ENCODE peak calls at places on chromosomes 7 and 10, in six cellular contexts. R, I, T, H, O and U are unnamed samples. For H3K4me1, the result is how much of the 10 kb centered on the place peaks cover.

GRCh38 chr10:48589266-48589665 is 15.6 kb downstream of the ARHGAP22 start:
- DNase-seq in O (no peak), T (no peak), R (no peak), I (no peak), H (no peak), U (no peak)

GRCh38 chr10:59580257-59580863 is 129.3 kb downstream of the SLC16A9 start:
- DNase-seq in H (no peak), O (no peak), T (peak), I (peak), R (no peak), U (no peak)

GRCh38 chr7:2527505-2528464 is 8.2 kb downstream of the LFNG start:
- DNase-seq in H (peak), I (peak), O (no peak), R (no peak), T (peak), U (no peak)

GRCh38 chr10:88207121-88207546 is 343.7 kb downstream of the PTEN start:
- DNase-seq in T (no peak), O (no peak), H (no peak), I (no peak), R (no peak), U (no peak)

GRCh38 chr7:157228864-157229422 is 90.2 kb downstream of the UBE3C start:
- DNase-seq in I (peak), T (peak), R (no peak), H (no peak), O (no peak), U (no peak)

GRCh38 chr10:9957352-9957751 is 1060.3 kb upstream of the CELF2 start:
- DNase-seq in O (no peak), R (no peak), I (no peak), T (no peak), H (no peak), U (no peak)

GRCh38 chr7:26668821-26669220 is 195.6 kb downstream of the SKAP2 start:
- DNase-seq in O (no peak), R (no peak), T (no peak), I (no peak), H (no peak), U (no peak)

GRCh38 chr7:151275813-151276577 is 27.5 kb upstream of the SMARCD3 start:
- DNase-seq in H (no peak), I (no peak), R (no peak), T (no peak), O (peak), U (no peak)

GRCh38 chr10:3811331-3811870 is 26.4 kb upstream of the KLF6 start:
- DNase-seq in T (no peak), I (no peak), R (no peak), O (no peak), H (peak), U (no peak)

GRCh38 chr7:104980969-104981670 is 32.9 kb upstream of the KMT2E start:
- DNase-seq in T (peak), I (peak), R (no peak), O (no peak), H (no peak), U (no peak)

DNA sequence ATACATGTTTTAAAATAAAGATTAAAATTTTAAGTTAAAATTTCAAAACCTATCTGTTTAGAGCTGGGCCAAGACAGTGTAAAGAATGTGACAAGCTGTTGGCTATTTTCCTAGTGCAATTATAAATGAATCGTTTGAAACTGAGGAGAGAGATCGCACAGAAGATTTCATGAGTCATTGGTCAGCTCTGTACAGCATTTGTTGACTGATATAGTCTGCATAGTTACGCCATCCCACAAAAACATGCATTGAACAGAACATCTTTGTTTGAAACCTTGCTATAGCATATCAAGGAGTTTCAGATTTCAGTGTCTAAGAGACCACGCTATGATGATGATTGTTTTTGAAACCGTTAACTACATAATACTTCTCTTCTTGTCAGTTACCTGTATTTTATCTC is 1.3 kb upstream of the C10orf67 start:
- DNase-seq in T (peak), H (no peak), R (no peak), I (no peak), O (no peak), U (no peak)
- TF ChIP-seq EP300 in T (no peak), H (no peak), R (no peak), I (no peak), O (no peak), U (no peak)

DNA sequence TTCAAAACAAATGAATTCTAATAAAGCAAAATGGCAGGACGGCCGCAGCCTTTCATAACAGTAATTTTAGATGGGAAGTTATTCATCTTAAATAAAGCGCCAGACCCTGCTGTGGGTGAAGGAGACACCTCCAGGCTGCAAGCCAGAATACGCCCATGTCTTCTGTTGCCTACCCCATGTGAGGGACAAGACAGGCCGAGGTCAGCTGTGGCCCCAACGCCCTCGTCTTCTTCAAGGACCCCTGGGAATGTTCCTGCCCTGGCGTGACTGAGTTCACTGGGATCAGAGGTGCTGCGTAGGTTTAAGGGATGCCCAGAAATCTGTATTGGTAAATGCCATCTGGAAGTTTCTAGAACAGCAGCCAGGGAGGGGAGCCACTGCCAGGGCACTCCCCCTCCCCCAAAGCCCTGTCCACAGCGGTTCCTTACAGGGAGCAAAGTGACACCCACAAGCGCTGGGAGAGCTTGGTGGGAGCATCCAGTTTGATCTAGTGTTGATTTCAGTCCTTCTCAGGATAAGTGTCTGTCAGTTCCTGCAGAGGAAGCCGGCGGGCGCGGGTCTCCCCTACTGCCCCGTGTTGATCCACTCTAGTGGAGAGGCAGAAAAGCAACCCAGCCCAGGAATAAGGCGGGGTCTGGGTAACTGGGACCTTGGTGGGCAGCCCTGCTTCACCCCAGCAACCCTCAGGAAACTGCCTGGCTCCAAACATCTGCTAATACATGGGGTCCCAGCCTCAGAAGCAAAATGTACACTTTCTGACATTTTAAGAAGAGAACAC is 20.6 kb downstream of the PAPOLB start:
- DNase-seq in O (no peak), T (no peak), I (no peak), H (no peak), R (no peak), U (no peak)
- H3K4me1 ChIP-seq in O (under half), T (under half), I (under half), H (under half), R (under half), U (under half)

DNA sequence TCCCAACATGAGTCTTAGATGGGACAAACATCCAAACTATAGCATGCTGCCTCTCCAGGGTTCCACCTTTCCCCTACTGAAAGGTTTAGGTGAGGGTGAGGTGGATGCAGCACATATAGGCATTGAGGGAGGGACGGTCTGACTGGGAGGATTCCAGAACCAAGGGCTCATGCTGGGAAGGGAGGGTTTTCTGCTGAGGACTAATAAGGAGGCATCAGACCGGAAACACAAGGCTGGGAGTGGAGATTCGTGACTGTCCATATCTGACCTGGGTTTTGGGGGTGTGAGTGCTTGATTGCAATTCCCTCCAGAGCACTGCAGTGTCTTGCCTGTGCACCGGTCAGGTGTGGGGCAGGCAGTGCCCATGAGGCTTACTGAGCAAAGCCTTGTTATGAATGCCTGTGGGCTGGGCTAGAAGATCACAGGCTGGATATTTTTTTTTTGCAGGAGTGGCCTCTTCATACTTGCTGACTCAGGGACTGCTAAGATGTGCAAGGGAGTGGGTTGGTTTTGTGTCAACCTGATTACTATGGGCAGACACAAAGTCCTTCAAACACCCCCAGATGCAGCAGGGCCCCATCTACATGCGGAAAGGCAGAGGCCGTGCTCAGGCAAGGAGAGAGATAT is 26.7 kb downstream of the DMBT1 start:
- DNase-seq in O (no peak), R (no peak), H (no peak), T (no peak), I (no peak), U (no peak)
- TF ChIP-seq EP300 in O (no peak), R (no peak), H (no peak), T (no peak), I (no peak), U (no peak)

GRCh38 chr7:24436131-24436920 is 136.9 kb upstream of the PALS2 start:
- DNase-seq in H (no peak), I (no peak), T (no peak), R (peak), O (no peak), U (no peak)

GRCh38 chr7:24438232-24438631 is 135.0 kb upstream of the PALS2 start:
- DNase-seq in H (no peak), I (no peak), T (no peak), R (no peak), O (no peak), U (no peak)

GRCh38 chr7:24428676-24429075 is 144.6 kb upstream of the PALS2 start:
- DNase-seq in I (no peak), H (no peak), T (no peak), O (no peak), R (no peak), U (no peak)

GRCh38 chr7:24435002-24435401 is 138.2 kb upstream of the PALS2 start:
- DNase-seq in O (no peak), H (no peak), R (peak), I (no peak), T (no peak), U (no peak)

GRCh38 chr7:24432677-24433076 is 140.6 kb upstream of the PALS2 start:
- DNase-seq in R (no peak), I (no peak), H (no peak), O (no peak), T (no peak), U (no peak)
- H3K4me1 ChIP-seq in R (under half), I (under half), H (under half), O (under half), T (under half), U (under half)

DNA sequence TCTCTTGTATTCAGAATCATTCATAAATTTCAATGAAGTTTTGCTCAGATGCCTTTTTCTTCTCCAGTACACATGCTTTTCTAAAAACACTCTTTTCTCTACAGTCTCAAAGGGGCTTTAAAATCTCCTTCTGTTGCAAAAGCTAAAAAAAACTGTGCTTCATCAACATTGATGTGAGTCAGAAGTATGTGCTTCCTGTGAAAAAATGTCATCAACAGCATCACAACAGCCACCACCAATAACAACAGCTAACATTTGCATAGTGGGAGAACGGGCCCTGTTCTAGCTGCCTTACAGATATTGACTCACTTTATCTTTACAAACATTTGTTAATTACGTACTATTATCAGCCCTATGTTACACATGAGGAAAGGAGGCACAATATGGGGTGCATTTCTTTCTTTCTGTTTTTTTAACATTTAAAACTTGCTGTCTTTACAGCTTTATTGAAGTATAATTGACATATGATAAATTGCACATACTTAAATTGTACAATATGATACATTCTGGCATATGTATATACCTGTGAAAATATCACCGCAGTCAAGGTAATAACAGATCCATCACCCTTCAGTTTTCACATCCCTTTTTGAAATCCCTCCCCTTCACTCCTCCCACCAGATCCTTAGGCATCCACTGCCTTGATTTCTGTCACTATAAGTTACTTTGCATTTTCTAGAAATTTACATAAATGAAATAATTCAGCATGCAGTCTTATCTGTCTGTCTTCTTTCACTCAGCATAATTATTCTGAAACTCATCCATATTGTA is 1605.4 kb upstream of the LRRTM3 start:
- DNase-seq in I (no peak), R (no peak), O (no peak), T (no peak), H (no peak), U (no peak)
- TF ChIP-seq EP300 in I (no peak), R (no peak), O (no peak), T (no peak), H (no peak), U (no peak)

GRCh38 chr10:124707546-124707945 is 36.6 kb downstream of the FAM53B start:
- DNase-seq in R (no peak), T (no peak), I (no peak), O (no peak), H (no peak), U (no peak)
- H3K4me1 ChIP-seq in R (under half), T (under half), I (under half), O (half or more), H (half or more), U (half or more)

GRCh38 chr7:39948375-39948774 is 1.7 kb upstream of the CDK13 start:
- DNase-seq in I (no peak), O (no peak), T (no peak), R (no peak), H (peak), U (no peak)

GRCh38 chr7:39950473-39951155 is 558 bp downstream of the CDK13 start:
- DNase-seq in H (peak), R (no peak), T (no peak), I (no peak), O (no peak), U (peak)

GRCh38 chr7:39951156-39951942 is 1.3 kb downstream of the CDK13 start:
- DNase-seq in O (peak), T (peak), H (peak), I (peak), R (no peak), U (peak)

GRCh38 chr7:39949980-39950472 is at the start of gene CDK13:
- DNase-seq in I (peak), H (peak), T (peak), O (peak), R (no peak), U (peak)

DNA sequence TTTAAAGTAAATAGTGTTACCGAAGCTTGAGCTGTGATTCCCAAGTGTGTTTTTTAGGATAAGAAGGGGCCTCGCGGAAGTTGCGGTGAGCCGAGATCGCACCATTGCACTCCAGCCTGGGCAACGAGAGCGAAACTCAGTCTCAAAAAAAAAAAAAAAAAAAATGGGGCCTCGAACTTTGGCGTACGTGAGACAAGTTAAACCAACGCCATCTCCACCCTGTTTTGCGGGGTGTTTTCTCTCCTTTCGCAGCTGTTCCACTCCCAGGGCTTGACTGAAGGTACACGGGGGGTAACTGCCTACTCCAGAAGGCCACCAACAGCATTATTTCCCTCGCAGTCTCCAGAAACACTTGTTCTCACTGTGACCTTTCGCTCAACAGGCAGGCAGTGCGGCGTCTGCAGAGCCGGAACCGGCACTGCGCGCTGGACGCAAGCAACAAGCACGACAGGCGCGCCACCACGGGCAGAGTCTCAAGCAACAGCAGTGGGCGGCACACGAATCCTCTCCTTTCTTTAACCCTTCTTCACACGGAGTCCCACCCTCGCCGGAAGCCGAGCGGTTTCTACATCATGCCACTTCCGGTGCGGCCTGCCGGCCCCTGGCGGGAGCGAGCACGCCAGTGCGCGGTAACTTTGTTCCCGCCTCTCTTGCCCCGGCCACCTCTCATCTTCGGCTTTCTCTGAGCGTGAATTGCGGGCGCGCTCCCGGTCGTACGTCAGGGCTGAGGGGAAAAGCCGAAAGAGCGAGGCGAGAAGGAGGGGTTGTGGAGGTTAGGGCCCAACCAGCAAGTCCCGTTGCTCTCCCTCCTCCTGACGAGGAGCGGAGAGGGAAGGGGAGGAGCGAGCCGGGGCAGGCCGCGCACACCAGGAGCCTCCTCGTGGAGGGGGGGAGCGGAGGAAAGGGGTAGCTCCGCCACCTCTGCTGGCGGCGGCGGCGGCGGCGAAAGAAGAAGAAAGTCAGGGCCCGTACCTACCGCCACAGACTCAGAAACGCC is 826 bp upstream of the CDK13 start:
- DNase-seq in T (peak), O (peak), I (peak), H (peak), R (peak), U (peak)
- TF ChIP-seq EP300 in T (peak), O (no peak), I (no peak), H (no peak), R (no peak), U (no peak)

GRCh38 chr7:132430466-132430862 is 145.8 kb downstream of the PLXNA4 start:
- DNase-seq in T (no peak), R (no peak), H (no peak), I (no peak), O (no peak), U (no peak)

GRCh38 chr7:132425920-132426319 is 150.3 kb downstream of the PLXNA4 start:
- DNase-seq in H (no peak), O (no peak), R (no peak), T (no peak), I (no peak), U (no peak)

GRCh38 chr7:132430863-132431822 is 145.1 kb downstream of the PLXNA4 start:
- DNase-seq in I (peak), O (no peak), H (peak), T (no peak), R (no peak), U (peak)

GRCh38 chr7:132430041-132430440 is 146.2 kb downstream of the PLXNA4 start:
- DNase-seq in O (no peak), I (no peak), T (no peak), H (no peak), R (no peak), U (no peak)

GRCh38 chr7:132428247-132428919 is 147.9 kb downstream of the PLXNA4 start:
- DNase-seq in T (no peak), O (peak), H (no peak), I (no peak), R (no peak), U (no peak)
- H3K4me1 ChIP-seq in T (under half), O (under half), H (under half), I (under half), R (under half), U (under half)